ENCODE peak calls at places on chromosomes 6 and 20, in five cellular contexts. One of them, this sample, is unnamed.

GRCh38 chr6:23414204-23414501 is 711.9 kb upstream of the NRSN1 start:
- DNase-seq in EH: peak; percentile 83
- DNase-seq in non-pigmented ciliary epithelial cell: peak; percentile 56
- DNase-seq in activated T-helper 1 cell treated with anti-CD3 and anti-CD28 coated beads, Interleukin-2, amount 50 U/mL, for 16 hours: no peak
- DNase-seq in CMK: peak; percentile 34
- DNase-seq in this sample: peak; percentile 35

GRCh38 chr6:107491059-107491609 is 1.2 kb downstream of the SOBP start:
- DNase-seq in activated T-helper 1 cell treated with anti-CD3 and anti-CD28 coated beads, Interleukin-2, amount 50 U/mL, for 16 hours: no peak
- DNase-seq in CMK: no peak
- DNase-seq in non-pigmented ciliary epithelial cell: no peak
- DNase-seq in EH: peak; percentile 4
- DNase-seq in this sample: no peak

GRCh38 chr6:33929575-33930288 is 125.9 kb upstream of the MLN start:
- DNase-seq in CMK: no peak
- DNase-seq in non-pigmented ciliary epithelial cell: no peak
- DNase-seq in EH: no peak
- DNase-seq in activated T-helper 1 cell treated with anti-CD3 and anti-CD28 coated beads, Interleukin-2, amount 50 U/mL, for 16 hours: no peak
- DNase-seq in this sample: no peak

GRCh38 chr6:158784505-158784904 is 34.7 kb downstream of the EZR start:
- DNase-seq in CMK: no peak
- DNase-seq in EH: peak; percentile 55
- DNase-seq in activated T-helper 1 cell treated with anti-CD3 and anti-CD28 coated beads, Interleukin-2, amount 50 U/mL, for 16 hours: no peak
- DNase-seq in non-pigmented ciliary epithelial cell: peak; percentile 52
- DNase-seq in this sample: peak; percentile 17

GRCh38 chr6:81791756-81792155 is 39.3 kb upstream of the TENT5A start:
- DNase-seq in EH: no peak
- DNase-seq in activated T-helper 1 cell treated with anti-CD3 and anti-CD28 coated beads, Interleukin-2, amount 50 U/mL, for 16 hours: no peak
- DNase-seq in CMK: no peak
- DNase-seq in non-pigmented ciliary epithelial cell: no peak
- DNase-seq in this sample: no peak

GRCh38 chr6:24004062-24004461 is 122.0 kb upstream of the NRSN1 start:
- DNase-seq in EH: peak; percentile 2
- DNase-seq in CMK: no peak
- DNase-seq in non-pigmented ciliary epithelial cell: peak; percentile 2
- DNase-seq in activated T-helper 1 cell treated with anti-CD3 and anti-CD28 coated beads, Interleukin-2, amount 50 U/mL, for 16 hours: no peak
- DNase-seq in this sample: peak; percentile 89

GRCh38 chr6:45801471-45802289 is 214.0 kb downstream of the CLIC5 start:
- DNase-seq in activated T-helper 1 cell treated with anti-CD3 and anti-CD28 coated beads, Interleukin-2, amount 50 U/mL, for 16 hours: peak; percentile 2
- DNase-seq in EH: no peak
- DNase-seq in non-pigmented ciliary epithelial cell: no peak
- DNase-seq in CMK: no peak
- DNase-seq in this sample: no peak

GRCh38 chr20:63457737-63458136 is 14.7 kb downstream of the KCNQ2 start:
- DNase-seq in CMK: no peak
- DNase-seq in activated T-helper 1 cell treated with anti-CD3 and anti-CD28 coated beads, Interleukin-2, amount 50 U/mL, for 16 hours: no peak
- DNase-seq in non-pigmented ciliary epithelial cell: no peak
- DNase-seq in EH: peak; percentile 9
- DNase-seq in this sample: peak; percentile 56

GRCh38 chr6:42735976-42736375 is 9.9 kb downstream of the TBCC start:
- DNase-seq in CMK: no peak
- DNase-seq in EH: no peak
- DNase-seq in activated T-helper 1 cell treated with anti-CD3 and anti-CD28 coated beads, Interleukin-2, amount 50 U/mL, for 16 hours: no peak
- DNase-seq in non-pigmented ciliary epithelial cell: no peak
- DNase-seq in this sample: no peak

GRCh38 chr6:106870824-106871300 is 103.7 kb downstream of the CD24 start:
- DNase-seq in non-pigmented ciliary epithelial cell: no peak
- DNase-seq in activated T-helper 1 cell treated with anti-CD3 and anti-CD28 coated beads, Interleukin-2, amount 50 U/mL, for 16 hours: no peak
- DNase-seq in CMK: no peak
- DNase-seq in EH: peak; percentile 36
- DNase-seq in this sample: peak; percentile 59

GRCh38 chr6:30344868-30345671 is at the start of gene RPP21:
- DNase-seq in EH: peak; percentile 79
- DNase-seq in activated T-helper 1 cell treated with anti-CD3 and anti-CD28 coated beads, Interleukin-2, amount 50 U/mL, for 16 hours: peak; percentile 79
- DNase-seq in CMK: no peak
- DNase-seq in non-pigmented ciliary epithelial cell: no peak
- DNase-seq in this sample: peak; percentile 76

GRCh38 chr20:35541118-35541782 is 628 bp upstream of the ERGIC3 start:
- DNase-seq in CMK: no peak
- DNase-seq in activated T-helper 1 cell treated with anti-CD3 and anti-CD28 coated beads, Interleukin-2, amount 50 U/mL, for 16 hours: no peak
- DNase-seq in non-pigmented ciliary epithelial cell: no peak
- DNase-seq in EH: no peak
- DNase-seq in this sample: no peak

GRCh38 chr6:138371720-138372119 is 6.0 kb upstream of the SMIM28 start:
- DNase-seq in activated T-helper 1 cell treated with anti-CD3 and anti-CD28 coated beads, Interleukin-2, amount 50 U/mL, for 16 hours: no peak
- DNase-seq in non-pigmented ciliary epithelial cell: peak; percentile 37
- DNase-seq in EH: peak; percentile 7
- DNase-seq in CMK: no peak
- DNase-seq in this sample: no peak

GRCh38 chr6:156508923-156509322 is 268.3 kb upstream of the ARID1B start:
- DNase-seq in activated T-helper 1 cell treated with anti-CD3 and anti-CD28 coated beads, Interleukin-2, amount 50 U/mL, for 16 hours: no peak
- DNase-seq in CMK: no peak
- DNase-seq in non-pigmented ciliary epithelial cell: no peak
- DNase-seq in EH: peak; percentile 5
- DNase-seq in this sample: peak; percentile 2

GRCh38 chr6:142885182-142885867 is 59.7 kb downstream of the HIVEP2 start:
- DNase-seq in EH: peak; percentile 97
- DNase-seq in CMK: no peak
- DNase-seq in activated T-helper 1 cell treated with anti-CD3 and anti-CD28 coated beads, Interleukin-2, amount 50 U/mL, for 16 hours: peak; percentile 43
- DNase-seq in non-pigmented ciliary epithelial cell: peak; percentile 91
- DNase-seq in this sample: peak; percentile 97

GRCh38 chr20:50930139-50931047 is 844 bp downstream of the ADNP start:
- DNase-seq in activated T-helper 1 cell treated with anti-CD3 and anti-CD28 coated beads, Interleukin-2, amount 50 U/mL, for 16 hours: no peak
- DNase-seq in non-pigmented ciliary epithelial cell: no peak
- DNase-seq in EH: no peak
- DNase-seq in CMK: no peak
- DNase-seq in this sample: peak; percentile 6

GRCh38 chr6:36936824-36937223 is 17.7 kb upstream of the PI16 start:
- DNase-seq in EH: no peak
- DNase-seq in activated T-helper 1 cell treated with anti-CD3 and anti-CD28 coated beads, Interleukin-2, amount 50 U/mL, for 16 hours: no peak
- DNase-seq in non-pigmented ciliary epithelial cell: no peak
- DNase-seq in CMK: no peak
- DNase-seq in this sample: no peak

GRCh38 chr20:19924255-19924654 is 92.9 kb upstream of the NAA20 start:
- DNase-seq in EH: no peak
- DNase-seq in CMK: no peak
- DNase-seq in activated T-helper 1 cell treated with anti-CD3 and anti-CD28 coated beads, Interleukin-2, amount 50 U/mL, for 16 hours: no peak
- DNase-seq in non-pigmented ciliary epithelial cell: no peak
- DNase-seq in this sample: no peak

GRCh38 chr6:145673504-145673903 is 61.8 kb downstream of the EPM2A start:
- DNase-seq in non-pigmented ciliary epithelial cell: no peak
- DNase-seq in EH: no peak
- DNase-seq in CMK: no peak
- DNase-seq in activated T-helper 1 cell treated with anti-CD3 and anti-CD28 coated beads, Interleukin-2, amount 50 U/mL, for 16 hours: no peak
- DNase-seq in this sample: no peak

GRCh38 chr20:9079038-9079731 is 10.3 kb downstream of the PLCB4 start:
- DNase-seq in activated T-helper 1 cell treated with anti-CD3 and anti-CD28 coated beads, Interleukin-2, amount 50 U/mL, for 16 hours: no peak
- DNase-seq in EH: no peak
- DNase-seq in CMK: no peak
- DNase-seq in non-pigmented ciliary epithelial cell: no peak
- DNase-seq in this sample: no peak

GRCh38 chr6:148358196-148358785 is 15.7 kb downstream of the SASH1 start:
- DNase-seq in CMK: no peak
- DNase-seq in EH: no peak
- DNase-seq in non-pigmented ciliary epithelial cell: no peak
- DNase-seq in activated T-helper 1 cell treated with anti-CD3 and anti-CD28 coated beads, Interleukin-2, amount 50 U/mL, for 16 hours: no peak
- DNase-seq in this sample: peak; percentile 70

GRCh38 chr6:149166747-149167146 is 150.8 kb upstream of the TAB2 start:
- DNase-seq in CMK: no peak
- DNase-seq in EH: no peak
- DNase-seq in activated T-helper 1 cell treated with anti-CD3 and anti-CD28 coated beads, Interleukin-2, amount 50 U/mL, for 16 hours: no peak
- DNase-seq in non-pigmented ciliary epithelial cell: no peak
- DNase-seq in this sample: no peak

GRCh38 chr20:38246357-38247165 is 14.0 kb downstream of the KIAA1755 start:
- DNase-seq in EH: no peak
- DNase-seq in CMK: no peak
- DNase-seq in non-pigmented ciliary epithelial cell: no peak
- DNase-seq in activated T-helper 1 cell treated with anti-CD3 and anti-CD28 coated beads, Interleukin-2, amount 50 U/mL, for 16 hours: no peak
- DNase-seq in this sample: no peak

GRCh38 chr6:154852700-154853099 is 119.5 kb downstream of the SCAF8 start:
- DNase-seq in EH: peak; percentile 71
- DNase-seq in activated T-helper 1 cell treated with anti-CD3 and anti-CD28 coated beads, Interleukin-2, amount 50 U/mL, for 16 hours: no peak
- DNase-seq in CMK: no peak
- DNase-seq in non-pigmented ciliary epithelial cell: peak; percentile 31
- DNase-seq in this sample: no peak

GRCh38 chr6:127457444-127458064 is 1.6 kb downstream of the KIAA0408 start:
- DNase-seq in non-pigmented ciliary epithelial cell: no peak
- DNase-seq in EH: peak; percentile 64
- DNase-seq in activated T-helper 1 cell treated with anti-CD3 and anti-CD28 coated beads, Interleukin-2, amount 50 U/mL, for 16 hours: no peak
- DNase-seq in CMK: no peak
- DNase-seq in this sample: peak; percentile 85

GRCh38 chr6:16339263-16339587 is 100.8 kb downstream of the GMPR start:
- DNase-seq in CMK: no peak
- DNase-seq in activated T-helper 1 cell treated with anti-CD3 and anti-CD28 coated beads, Interleukin-2, amount 50 U/mL, for 16 hours: no peak
- DNase-seq in non-pigmented ciliary epithelial cell: no peak
- DNase-seq in EH: no peak
- DNase-seq in this sample: no peak

GRCh38 chr20:51460569-51461265 is 81.8 kb downstream of the NFATC2 start:
- DNase-seq in CMK: no peak
- DNase-seq in non-pigmented ciliary epithelial cell: no peak
- DNase-seq in activated T-helper 1 cell treated with anti-CD3 and anti-CD28 coated beads, Interleukin-2, amount 50 U/mL, for 16 hours: no peak
- DNase-seq in EH: no peak
- DNase-seq in this sample: no peak

GRCh38 chr20:50625986-50626677 is 65.2 kb downstream of the RIPOR3 start:
- DNase-seq in activated T-helper 1 cell treated with anti-CD3 and anti-CD28 coated beads, Interleukin-2, amount 50 U/mL, for 16 hours: no peak
- DNase-seq in EH: peak; percentile 52
- DNase-seq in non-pigmented ciliary epithelial cell: no peak
- DNase-seq in CMK: no peak
- DNase-seq in this sample: peak; percentile 45

GRCh38 chr6:83867527-83868161 is 8.2 kb downstream of the CYB5R4 start:
- DNase-seq in activated T-helper 1 cell treated with anti-CD3 and anti-CD28 coated beads, Interleukin-2, amount 50 U/mL, for 16 hours: no peak
- DNase-seq in non-pigmented ciliary epithelial cell: peak; percentile 91
- DNase-seq in EH: peak; percentile 98
- DNase-seq in CMK: no peak
- DNase-seq in this sample: peak; percentile 96

GRCh38 chr6:48833916-48834315 is 629.1 kb downstream of the MMUT start:
- DNase-seq in activated T-helper 1 cell treated with anti-CD3 and anti-CD28 coated beads, Interleukin-2, amount 50 U/mL, for 16 hours: no peak
- DNase-seq in EH: no peak
- DNase-seq in CMK: no peak
- DNase-seq in non-pigmented ciliary epithelial cell: no peak
- DNase-seq in this sample: no peak